ENCODE peak calls at places on chromosomes 3 and 15, in six cellular contexts. X is HepG2, K is H1, H is HCT116, U is GM12878, E is K562. I is an unnamed sample.

GRCh38 chr3:188220988-188221818 is 67.2 kb downstream of the LPP start:
- DNase-seq in E (no peak), U (no peak), K (no peak), H (no peak), X (peak; percentile 17), I (peak; percentile 76)

GRCh38 chr3:13346481-13347389 is 73.4 kb downstream of the NUP210 start:
- DNase-seq in X (no peak), E (no peak), K (no peak), H (no peak), U (no peak), I (no peak)

GRCh38 chr15:85168642-85169173 is 187.1 kb downstream of the PDE8A start:
- DNase-seq in K (peak; percentile 72), H (peak; percentile 18), X (peak; percentile 24), U (no peak), E (peak; percentile 34), I (peak; percentile 8)

GRCh38 chr3:145776782-145777408 is 384.1 kb downstream of the PLOD2 start:
- DNase-seq in K (peak; percentile 13), U (peak; percentile 16), H (peak; percentile 39), X (peak; percentile 47), E (peak; percentile 6), I (peak; percentile 54)

GRCh38 chr15:63775303-63775702 is 58.4 kb downstream of the HERC1 start:
- DNase-seq in U (no peak), X (no peak), H (no peak), K (no peak), E (no peak), I (no peak)

GRCh38 chr3:123432832-123433523 is 15.9 kb downstream of the ADCY5 start:
- DNase-seq in U (no peak), X (peak; percentile 14), H (no peak), E (no peak), K (no peak), I (no peak)

GRCh38 chr3:155241559-155241958 is 51.9 kb downstream of the STRIT1 start:
- DNase-seq in X (no peak), K (no peak), H (no peak), E (no peak), U (no peak), I (peak; percentile 81)

GRCh38 chr15:43270676-43271306 is 4.1 kb upstream of the TGM5 start:
- DNase-seq in H (no peak), K (no peak), U (no peak), X (no peak), E (no peak), I (no peak)

GRCh38 chr3:114333180-114333922 is 39.5 kb downstream of the TIGIT start:
- DNase-seq in U (no peak), H (no peak), K (no peak), X (no peak), E (no peak), I (no peak)

GRCh38 chr3:127535901-127536817 is 54.4 kb downstream of the TPRA1 start:
- DNase-seq in K (no peak), H (no peak), E (no peak), U (no peak), X (no peak), I (no peak)

GRCh38 chr15:69677403-69677802 is 224.8 kb downstream of the RPLP1 start:
- DNase-seq in K (no peak), X (no peak), E (no peak), U (peak; percentile 28), H (no peak), I (no peak)

GRCh38 chr3:172447611-172448579 is at the start of gene GHSR:
- DNase-seq in U (no peak), H (no peak), X (no peak), E (no peak), K (no peak), I (no peak)
- H3K27me3 ChIP-seq in U (peaks cover 18% of the 10 kb centered on the region), H (no peaks in the 10 kb centered on the region), X (peaks cover 16% of the 10 kb centered on the region), E (peaks cover 38% of the 10 kb centered on the region), K (peaks cover 54% of the 10 kb centered on the region), I (peaks cover 46% of the 10 kb centered on the region)

DNA sequence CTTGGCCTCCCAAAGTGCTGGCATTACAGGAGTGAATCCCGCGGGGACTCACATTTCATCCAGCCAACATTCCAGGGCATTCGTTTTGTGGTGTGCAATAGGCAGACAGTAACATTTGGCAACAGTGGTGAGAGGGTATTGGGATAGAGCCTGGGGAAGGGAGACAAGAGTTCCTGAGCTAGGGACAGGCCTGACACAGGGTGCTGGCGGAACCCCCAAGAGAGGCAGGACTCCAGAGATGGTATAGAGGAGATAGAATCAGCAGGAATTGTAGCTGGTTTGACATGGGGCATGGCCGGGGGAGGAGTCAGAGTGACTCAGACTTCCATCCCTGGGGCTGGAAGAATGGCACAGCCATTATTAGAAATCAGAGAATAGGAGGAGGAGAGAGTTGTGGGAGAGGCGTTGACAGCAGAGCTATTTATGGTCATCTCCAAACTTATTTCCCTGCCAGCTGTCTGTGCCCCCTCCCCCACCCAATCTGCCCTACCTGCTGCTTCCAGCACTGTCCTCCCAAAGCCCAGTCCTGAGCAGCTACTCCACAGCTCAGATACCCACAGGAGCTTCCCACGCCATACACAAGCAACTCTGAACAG is 4.4 kb upstream of the IDH2 start:
- DNase-seq in X (no peak), U (no peak), H (no peak), E (peak; percentile 39), K (no peak), I (peak; percentile 45)
- TF ChIP-seq CEBPB in X (no peak), U (no peak), H (no peak), E (no peak), K (no peak), I (no peak)

GRCh38 chr3:48566401-48566760 is 2.8 kb upstream of the UCN2 start:
- DNase-seq in K (no peak), U (no peak), E (no peak), X (no peak), H (no peak), I (no peak)

GRCh38 chr3:48567090-48567489 is 3.5 kb upstream of the UCN2 start:
- DNase-seq in U (no peak), H (no peak), X (no peak), K (no peak), E (no peak), I (no peak)

GRCh38 chr3:48568476-48568875 is 4.9 kb upstream of the UCN2 start:
- DNase-seq in K (no peak), U (no peak), E (no peak), H (no peak), X (no peak), I (no peak)

GRCh38 chr3:48565591-48566400 is 2.2 kb upstream of the UCN2 start:
- DNase-seq in K (no peak), H (peak; percentile 21), U (no peak), E (no peak), X (no peak), I (peak; percentile 64)

DNA sequence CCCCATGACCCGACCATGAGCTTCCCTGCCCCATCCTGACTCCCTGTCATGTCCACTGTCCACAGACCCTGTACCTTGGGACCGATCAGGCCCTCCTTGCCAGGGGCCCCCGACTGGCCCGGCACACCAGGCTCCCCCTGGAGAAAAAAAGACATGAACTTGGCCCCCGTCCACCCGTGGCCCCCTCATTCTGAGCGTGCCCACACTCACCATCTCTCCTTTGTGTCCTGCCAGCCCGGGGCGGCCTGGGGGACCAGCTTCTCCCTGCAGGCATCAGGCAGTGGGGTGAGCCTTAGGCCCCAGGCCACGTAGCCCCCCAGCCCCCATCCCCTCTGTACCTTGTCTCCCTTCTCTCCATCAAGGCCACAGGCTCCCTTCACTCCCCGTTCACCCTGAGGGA is 3.9 kb upstream of the UCN2 start:
- DNase-seq in E (no peak), H (no peak), K (no peak), U (no peak), X (no peak), I (no peak)
- H3K27me3 ChIP-seq in E (no peaks in the 10 kb centered on the region), H (no peaks in the 10 kb centered on the region), K (no peaks in the 10 kb centered on the region), U (no peaks in the 10 kb centered on the region), X (no peaks in the 10 kb centered on the region), I (no peaks in the 10 kb centered on the region)

GRCh38 chr3:74593152-74593551 is 21.3 kb downstream of the CNTN3 start:
- DNase-seq in H (no peak), K (no peak), X (no peak), U (no peak), E (no peak), I (no peak)
- TF ChIP-seq CEBPB in H (no peak), K (no peak), X (no peak), U (no peak), E (no peak), I (no peak)

GRCh38 chr3:133380481-133381225 is 19.2 kb upstream of the BFSP2 start:
- DNase-seq in H (no peak), K (no peak), E (no peak), X (no peak), U (no peak), I (no peak)
- H3K27me3 ChIP-seq in H (peaks cover 68% of the 10 kb centered on the region), K (no peaks in the 10 kb centered on the region), E (no peaks in the 10 kb centered on the region), X (peaks cover 3% of the 10 kb centered on the region), U (no peaks in the 10 kb centered on the region), I (no peaks in the 10 kb centered on the region)

DNA sequence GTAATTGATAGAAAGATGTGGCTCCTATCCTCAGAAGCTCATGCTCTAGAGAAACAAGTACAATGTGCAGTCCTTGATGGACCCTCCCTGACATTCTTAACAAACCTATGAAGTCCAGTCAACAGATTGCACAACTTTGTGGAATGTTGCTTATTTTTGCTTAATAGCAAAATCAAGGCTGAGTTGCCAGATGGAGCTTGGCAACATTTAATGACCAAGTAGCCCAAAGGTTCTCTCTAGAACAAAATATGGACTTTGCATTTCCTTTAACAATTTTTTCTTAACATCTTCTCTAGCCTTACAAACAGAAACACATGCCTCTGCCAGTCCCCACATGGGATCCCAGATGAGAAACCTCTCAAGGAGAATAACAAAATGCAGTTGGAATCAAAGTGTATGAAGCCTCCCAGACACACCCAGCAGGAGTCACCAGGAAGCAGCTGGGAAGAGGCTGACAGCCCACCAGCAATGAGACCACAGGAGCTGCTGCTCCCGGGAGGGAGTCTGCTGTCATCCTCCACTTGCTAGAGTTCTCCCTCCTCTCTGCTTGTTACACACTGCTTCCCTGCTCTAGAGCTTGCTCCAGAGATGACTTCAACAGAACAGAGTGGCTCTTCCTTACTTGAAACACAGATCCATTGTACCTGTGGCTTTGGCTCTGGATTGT is 422.4 kb upstream of the CDIN1 start:
- DNase-seq in K (no peak), U (no peak), H (no peak), X (peak; percentile 23), E (no peak), I (peak; percentile 56)
- TF ChIP-seq CEBPB in K (peak; percentile 29), U (no peak), H (no peak), X (peak; percentile 87), E (no peak), I (peak; percentile 91)